ENCODE peak calls at places on chromosomes 2 and 18, in six cellular contexts. E is AG10803, K is epithelial cell of esophagus, L is fibroblast of the aortic adventitia, T is brain microvascular endothelial cell, C is AG04449. N is an unnamed sample.

GRCh38 chr2:195632852-195633572 is 24.0 kb upstream of the SLC39A10 start:
- DNase-seq in C (no peak), T (no peak), E (no peak), K (no peak), L (no peak), N (no peak)

GRCh38 chr2:168245074-168245825 is 2.1 kb downstream of the STK39 start:
- DNase-seq in K (peak), T (no peak), L (peak), C (no peak), E (no peak), N (no peak)

GRCh38 chr2:23506460-23507266 is 121.7 kb downstream of the KLHL29 start:
- DNase-seq in K (no peak), L (peak), E (no peak), C (no peak), T (no peak), N (no peak)

GRCh38 chr2:120477198-120477597 is 131.3 kb downstream of the INHBB start:
- DNase-seq in E (no peak), K (no peak), L (no peak), C (no peak), T (no peak), N (no peak)

GRCh38 chr2:147977679-147978078 is 42.9 kb downstream of the ORC4 start:
- DNase-seq in K (no peak), C (no peak), L (no peak), E (no peak), T (no peak), N (no peak)

GRCh38 chr2:231110551-231110950 is 14.3 kb downstream of the HTR2B start:
- DNase-seq in L (peak), C (no peak), T (peak), K (no peak), E (peak), N (no peak)

GRCh38 chr2:200850512-200851256 is 13.8 kb downstream of the CLK1 start:
- DNase-seq in E (no peak), C (no peak), T (no peak), L (no peak), K (no peak), N (no peak)

GRCh38 chr2:26061539-26061938 is 27.7 kb downstream of the RAB10 start:
- DNase-seq in L (no peak), C (no peak), K (no peak), E (no peak), T (no peak), N (no peak)

GRCh38 chr2:64036343-64036742 is 17.1 kb upstream of the VPS54 start:
- DNase-seq in E (peak), L (peak), T (peak), K (peak), C (no peak), N (no peak)

GRCh38 chr2:117856415-117857210 is 42.1 kb downstream of the DDX18 start:
- DNase-seq in L (peak), K (peak), C (peak), T (peak), E (peak), N (no peak)

GRCh38 chr2:12797815-12798214 is 81.1 kb downstream of the TRIB2 start:
- DNase-seq in K (peak), T (no peak), C (no peak), E (peak), L (peak), N (no peak)

GRCh38 chr2:105307550-105307949 is 22.0 kb downstream of the TGFBRAP1 start:
- DNase-seq in T (no peak), C (no peak), E (no peak), K (no peak), L (no peak), N (no peak)

GRCh38 chr2:120453635-120453998 is 107.7 kb downstream of the INHBB start:
- DNase-seq in E (peak), K (no peak), C (peak), T (peak), L (peak), N (no peak)

GRCh38 chr2:66255136-66255535 is 179.8 kb upstream of the MEIS1 start:
- DNase-seq in T (no peak), K (no peak), E (no peak), L (no peak), C (no peak), N (no peak)

GRCh38 chr18:55988537-55988936 is 400.5 kb upstream of the TCF4 start:
- DNase-seq in C (no peak), K (peak), E (peak), T (peak), L (no peak), N (no peak)

GRCh38 chr2:239531456-239532304 is 130.9 kb upstream of the HDAC4 start:
- DNase-seq in K (no peak), T (no peak), L (no peak), C (no peak), E (no peak), N (no peak)

GRCh38 chr18:13386891-13387801 is 168.6 kb downstream of the LDLRAD4 start:
- DNase-seq in K (no peak), C (no peak), E (no peak), L (no peak), T (no peak), N (no peak)

GRCh38 chr2:11467126-11467649 is 1.2 kb upstream of the E2F6 start:
- DNase-seq in K (no peak), T (no peak), C (no peak), E (no peak), L (no peak), N (no peak)
- H3K4me3 ChIP-seq in K (no peak), T (no peak), C (no peak), E (no peak), L (no peak), N (no peak)

GRCh38 chr18:79796531-79797390 is 977 bp upstream of the KCNG2 start:
- DNase-seq in E (peak), L (peak), T (no peak), C (no peak), K (no peak), N (no peak)

GRCh38 chr18:79798999-79799370 is 1.2 kb downstream of the KCNG2 start:
- DNase-seq in K (no peak), C (no peak), E (no peak), T (no peak), L (no peak), N (no peak)

GRCh38 chr18:79796016-79796415 is 1.7 kb upstream of the KCNG2 start:
- DNase-seq in T (peak), C (no peak), L (no peak), K (no peak), E (no peak), N (no peak)

GRCh38 chr18:79798346-79798998 is 734 bp downstream of the KCNG2 start:
- DNase-seq in T (no peak), L (no peak), K (no peak), C (no peak), E (no peak), N (no peak)

GRCh38 chr18:79797518-79798345 is at the start of gene KCNG2:
- DNase-seq in L (no peak), E (no peak), C (no peak), K (peak), T (no peak), N (no peak)
- H3K4me3 ChIP-seq in L (no peak), E (no peak), C (no peak), K (no peak), T (peak), N (peak)

GRCh38 chr2:191839918-191840804 is 6.7 kb downstream of the CAVIN2 start:
- DNase-seq in K (no peak), L (no peak), E (no peak), C (no peak), T (no peak), N (no peak)
- H3K4me3 ChIP-seq in K (no peak), L (no peak), E (no peak), C (no peak), T (no peak), N (no peak)

DNA sequence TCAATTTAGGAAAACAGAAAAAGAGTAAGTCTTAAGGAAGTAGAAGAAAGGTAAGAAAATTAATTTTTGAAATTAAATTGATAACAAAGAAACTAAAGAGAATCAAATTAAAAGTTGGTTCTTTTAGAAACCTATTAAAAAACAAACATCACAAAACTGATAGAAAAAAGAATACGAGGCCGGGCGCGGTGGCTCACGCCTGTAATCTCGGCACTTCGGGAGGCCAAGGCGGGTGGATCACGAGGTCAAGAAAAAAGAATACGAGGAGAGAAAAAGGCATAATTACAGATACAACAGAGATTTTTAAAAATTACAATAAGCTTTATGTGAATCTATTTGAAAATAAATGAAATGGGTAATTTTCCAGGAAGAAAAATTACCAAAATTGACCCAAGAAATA is 11.8 kb downstream of the PREPL start:
- DNase-seq in E (no peak), T (no peak), C (no peak), L (no peak), K (no peak), N (no peak)
- H3K4me3 ChIP-seq in E (no peak), T (no peak), C (no peak), L (no peak), K (no peak), N (no peak)

DNA sequence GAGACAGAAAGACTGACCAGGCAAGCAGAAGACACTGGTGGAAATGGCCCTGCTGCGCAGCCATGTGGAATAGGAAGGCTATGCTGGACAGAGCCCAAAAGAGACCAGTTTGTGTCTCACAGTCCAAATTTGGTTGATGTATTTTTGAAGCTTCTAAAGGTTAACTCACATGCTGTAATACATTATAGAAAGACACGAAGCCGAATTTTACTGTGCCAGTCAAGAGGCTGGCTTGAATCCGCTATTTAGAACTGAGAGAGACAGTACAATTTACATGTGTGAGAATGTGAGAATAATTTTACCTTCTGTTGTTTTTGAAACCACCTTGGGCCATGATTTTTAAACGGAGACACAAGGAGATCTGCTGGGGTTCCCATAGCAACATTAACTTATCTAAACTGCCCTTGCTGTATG is 113.6 kb downstream of the METTL8 start:
- DNase-seq in C (no peak), T (no peak), K (no peak), E (no peak), L (no peak), N (no peak)
- H3K4me3 ChIP-seq in C (no peak), T (no peak), K (no peak), E (no peak), L (no peak), N (no peak)

GRCh38 chr18:58046087-58046793 is 2.2 kb downstream of the NEDD4L start:
- DNase-seq in C (no peak), K (peak), T (no peak), L (no peak), E (no peak), N (no peak)

GRCh38 chr18:58047556-58047882 is 3.5 kb downstream of the NEDD4L start:
- DNase-seq in E (no peak), T (no peak), C (no peak), L (peak), K (no peak), N (no peak)

GRCh38 chr18:58048243-58048642 is 4.2 kb downstream of the NEDD4L start:
- DNase-seq in T (no peak), K (no peak), E (no peak), C (no peak), L (no peak), N (no peak)

GRCh38 chr18:58045265-58046086 is 1.4 kb downstream of the NEDD4L start:
- DNase-seq in T (no peak), C (no peak), K (peak), L (peak), E (no peak), N (peak)

DNA sequence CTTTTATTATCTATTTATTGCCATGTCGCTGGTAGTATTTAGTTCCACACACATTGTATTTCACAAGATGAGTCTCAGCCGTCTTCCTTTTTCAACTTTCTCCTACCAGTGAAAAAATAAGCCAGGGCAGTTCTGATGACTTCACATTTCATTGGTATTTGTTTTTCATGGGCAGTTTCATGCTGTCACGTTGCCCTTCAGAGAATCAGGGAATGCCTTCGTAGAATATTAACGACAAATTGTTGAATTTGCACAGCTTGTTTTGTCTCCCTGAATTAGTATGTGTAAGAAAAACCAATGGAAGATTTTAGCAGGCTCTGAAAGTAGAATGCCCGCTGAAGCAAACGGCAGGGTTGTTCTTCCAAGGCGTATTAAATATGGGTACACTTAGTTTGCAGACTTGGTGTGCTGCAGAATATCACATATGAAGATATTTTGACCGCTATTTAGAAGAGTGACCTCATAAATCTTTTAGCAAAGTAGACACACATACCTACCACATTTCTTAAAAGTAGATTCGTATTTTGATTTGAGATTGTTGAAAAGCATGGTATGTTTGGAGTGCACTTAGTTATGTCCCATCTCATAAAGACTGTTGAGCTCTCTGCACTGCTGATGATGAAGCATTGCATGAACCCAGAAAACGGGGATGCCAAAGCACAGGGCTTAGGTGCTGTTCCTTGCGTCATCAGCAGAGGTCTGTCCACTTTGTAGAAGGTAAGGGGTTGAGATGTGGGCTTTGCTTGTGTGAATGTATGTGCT is 2.9 kb downstream of the NEDD4L start:
- DNase-seq in K (no peak), T (no peak), L (no peak), E (no peak), C (no peak), N (no peak)
- H3K4me3 ChIP-seq in K (no peak), T (no peak), L (no peak), E (no peak), C (no peak), N (no peak)

DNA sequence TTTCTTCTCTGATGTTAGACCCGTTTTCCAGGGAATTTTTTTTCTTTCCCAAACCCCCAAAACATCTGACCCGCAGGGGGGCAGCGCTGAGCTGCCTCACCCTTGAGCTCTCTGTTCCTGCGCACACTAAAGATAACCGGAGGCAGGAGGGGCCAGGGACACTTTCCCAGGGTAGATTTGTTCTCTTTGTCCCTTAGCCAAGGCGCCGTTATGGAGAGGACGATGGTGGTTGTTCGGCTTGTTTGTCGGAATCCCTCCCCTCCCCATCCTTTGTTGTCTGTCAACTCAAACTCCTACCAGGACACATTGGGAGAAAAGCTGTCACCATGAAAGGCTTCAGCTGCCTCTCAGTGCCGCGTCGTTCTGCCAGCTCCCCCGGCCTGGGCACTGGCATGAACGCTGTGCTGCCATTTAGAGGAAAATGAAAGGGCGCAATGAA is 62.3 kb downstream of the RND3 start:
- DNase-seq in K (peak), C (no peak), T (no peak), L (no peak), E (no peak), N (no peak)
- H3K4me3 ChIP-seq in K (no peak), C (no peak), T (no peak), L (no peak), E (no peak), N (no peak)

GRCh38 chr2:183089192-183089851 is 10.8 kb downstream of the DUSP19 start:
- DNase-seq in T (no peak), E (no peak), K (no peak), L (no peak), C (no peak), N (no peak)
- H3K4me3 ChIP-seq in T (no peak), E (no peak), K (no peak), L (no peak), C (no peak), N (no peak)